ENCODE peak calls at places on chromosomes 3 and 15, in seven cellular contexts. U is uterus, D is tibial nerve, C is A549, I is stomach, X is HCT116, M is adrenal gland. H is an unnamed sample.

GRCh38 chr3:197942956-197943556 is 6.9 kb upstream of the RPL35A start:
- DNase-seq in M (no peak), U (no peak), X (peak; percentile 61), I (no peak), D (peak; percentile 21), C (no peak), H (peak; percentile 65)

GRCh38 chr15:45205192-45205591 is 17.4 kb upstream of the SHF start:
- DNase-seq in M (peak; percentile 42), C (peak; percentile 55), D (peak; percentile 38), X (peak; percentile 58), U (no peak), I (peak; percentile 79), H (peak; percentile 81)

GRCh38 chr3:90035643-90036042 is 928.2 kb downstream of the EPHA3 start:
- DNase-seq in I (no peak), D (no peak), M (no peak), C (no peak), U (no peak), X (no peak), H (no peak)

GRCh38 chr15:50112488-50113186 is 6.4 kb downstream of the ATP8B4 start:
- DNase-seq in D (no peak), I (no peak), M (no peak), U (no peak), X (no peak), C (no peak), H (no peak)

GRCh38 chr3:36700537-36701248 is 63.7 kb downstream of the DCLK3 start:
- DNase-seq in M (peak; percentile 37), C (peak; percentile 47), U (peak; percentile 53), I (no peak), X (peak; percentile 33), D (peak; percentile 57), H (peak; percentile 58)

GRCh38 chr3:16124636-16125035 is 49.8 kb upstream of the GALNT15 start:
- DNase-seq in D (no peak), X (no peak), I (no peak), M (no peak), C (no peak), U (no peak), H (no peak)

GRCh38 chr15:62099171-62099601 is 32.4 kb downstream of the C2CD4A start:
- DNase-seq in M (no peak), U (no peak), C (no peak), D (no peak), I (no peak), X (no peak), H (no peak)

GRCh38 chr3:113890256-113890900 is 51.8 kb downstream of the GRAMD1C start:
- DNase-seq in M (no peak), C (no peak), X (no peak), I (no peak), U (no peak), D (no peak), H (peak; percentile 2)

GRCh38 chr15:40044717-40045571 is 6.0 kb upstream of the SRP14 start:
- DNase-seq in U (peak; percentile 88), C (peak; percentile 84), D (peak; percentile 82), M (peak; percentile 86), I (peak; percentile 91), X (peak; percentile 46), H (peak; percentile 88)

GRCh38 chr3:150324825-150325224 is 83.3 kb upstream of the TSC22D2 start:
- DNase-seq in C (no peak), U (no peak), M (no peak), D (no peak), I (no peak), X (no peak), H (peak; percentile 11)

GRCh38 chr3:56122911-56123310 is 345.4 kb downstream of the ERC2 start:
- DNase-seq in M (no peak), X (no peak), C (no peak), I (no peak), U (no peak), D (no peak), H (no peak)

GRCh38 chr3:133662256-133662773 is 574 bp upstream of the TOPBP1 start:
- DNase-seq in M (no peak), C (no peak), U (no peak), X (no peak), I (no peak), D (no peak), H (peak; percentile 69)

GRCh38 chr3:49928511-49929017 is 1.0 kb downstream of the MON1A start:
- DNase-seq in M (no peak), X (no peak), C (no peak), I (no peak), U (no peak), D (no peak), H (no peak)

GRCh38 chr3:119658994-119659393 is 1.4 kb downstream of the POPDC2 start:
- DNase-seq in U (no peak), X (no peak), D (no peak), M (no peak), I (no peak), C (no peak), H (no peak)

GRCh38 chr3:39707314-39707909 is 102.0 kb upstream of the MYRIP start:
- DNase-seq in X (peak; percentile 29), M (peak; percentile 17), I (no peak), U (no peak), C (peak; percentile 30), D (peak; percentile 53), H (peak; percentile 52)

DNA sequence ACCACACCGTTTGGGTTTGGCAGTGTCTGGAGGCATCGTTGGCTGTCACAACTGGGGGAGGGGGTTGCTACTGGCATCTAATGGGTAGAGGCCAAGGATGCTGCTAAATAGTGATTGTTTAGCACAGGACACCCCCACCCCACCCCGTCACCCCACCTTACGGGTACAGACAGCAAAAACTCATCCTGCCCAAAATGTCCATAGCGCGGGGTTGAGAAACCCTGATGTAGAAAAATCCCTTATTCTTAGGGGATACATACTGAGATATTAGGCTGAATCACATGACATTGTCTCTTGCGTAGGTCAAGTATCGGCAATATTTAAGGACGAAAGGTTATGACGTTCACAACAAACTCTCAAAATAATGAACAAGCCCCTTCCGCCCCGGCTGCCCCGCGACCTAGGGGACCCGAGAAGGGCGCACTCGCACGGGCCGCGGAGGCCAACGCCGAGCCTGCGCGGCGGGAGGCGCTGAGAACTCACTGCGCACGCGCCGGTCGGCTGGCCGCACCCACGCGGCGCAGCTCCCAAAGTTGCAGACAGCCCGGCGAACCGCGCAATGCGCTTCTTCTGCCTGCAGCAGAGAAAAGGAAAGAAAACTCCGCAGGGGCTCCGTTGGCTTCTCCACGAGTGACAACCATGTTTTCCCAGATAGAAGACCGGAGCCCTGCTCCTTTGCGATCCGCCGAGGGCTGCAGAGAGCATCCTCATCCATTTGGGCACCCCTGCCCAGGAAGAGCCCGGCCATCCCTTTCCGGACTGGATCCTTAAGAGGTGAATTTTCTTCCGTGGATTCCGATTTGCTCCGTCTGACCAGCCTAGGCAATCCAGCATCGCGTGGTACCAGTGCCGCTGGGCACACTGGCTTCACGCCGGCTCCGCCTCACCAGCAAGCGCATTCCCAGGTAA is 136.8 kb upstream of the CCDC54 start:
- DNase-seq in X (peak; percentile 47), I (peak; percentile 69), M (peak; percentile 75), D (peak; percentile 44), C (peak; percentile 70), U (peak; percentile 82), H (peak; percentile 90)
- TF ChIP-seq POLR2A in X (peak; percentile 35), I (no peak), M (peak; percentile 34), D (peak; percentile 70), C (peak; percentile 76), U (peak; percentile 45), H (peak; percentile 36)

DNA sequence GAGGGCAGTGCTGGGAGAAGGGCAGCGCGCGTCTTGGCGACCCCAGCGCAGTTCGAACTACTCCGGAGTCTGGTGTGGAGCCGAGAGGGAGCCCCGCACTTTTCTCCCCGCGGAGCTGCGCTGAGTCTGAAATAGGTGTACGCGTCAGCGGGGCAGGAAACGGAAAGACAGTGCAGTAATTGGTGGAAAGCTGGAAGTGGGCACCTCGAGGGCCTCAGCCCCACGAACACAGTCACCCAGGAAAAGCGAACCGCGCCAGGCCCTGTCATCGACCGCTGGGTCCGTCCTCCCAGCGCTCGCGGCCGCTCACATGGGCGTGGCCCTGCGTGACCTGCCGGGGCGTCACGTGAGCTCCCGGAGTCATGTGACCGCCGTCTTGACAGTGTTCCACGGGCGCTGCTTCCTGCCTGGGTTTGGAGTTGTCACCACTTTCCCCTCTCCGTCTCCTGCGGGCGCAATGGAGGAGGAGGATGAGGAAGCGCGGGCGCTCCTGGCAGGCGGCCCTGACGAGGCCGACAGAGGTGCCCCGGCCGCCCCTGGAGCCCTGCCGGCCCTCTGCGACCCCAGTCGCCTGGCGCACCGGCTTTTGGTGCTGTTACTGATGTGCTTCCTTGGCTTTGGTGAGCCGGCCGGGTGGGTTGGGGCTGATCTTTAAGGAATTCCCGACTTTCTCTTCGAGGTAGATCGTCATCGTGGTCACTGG is at the start of gene MFSD1:
- DNase-seq in M (peak; percentile 95), C (peak; percentile 87), X (peak; percentile 70), I (peak; percentile 95), D (peak; percentile 97), U (peak; percentile 93), H (peak; percentile 95)
- TF ChIP-seq POLR2A in M (peak; percentile 69), C (peak; percentile 76), X (no peak), I (no peak), D (peak; percentile 78), U (peak; percentile 44), H (peak; percentile 90)

DNA sequence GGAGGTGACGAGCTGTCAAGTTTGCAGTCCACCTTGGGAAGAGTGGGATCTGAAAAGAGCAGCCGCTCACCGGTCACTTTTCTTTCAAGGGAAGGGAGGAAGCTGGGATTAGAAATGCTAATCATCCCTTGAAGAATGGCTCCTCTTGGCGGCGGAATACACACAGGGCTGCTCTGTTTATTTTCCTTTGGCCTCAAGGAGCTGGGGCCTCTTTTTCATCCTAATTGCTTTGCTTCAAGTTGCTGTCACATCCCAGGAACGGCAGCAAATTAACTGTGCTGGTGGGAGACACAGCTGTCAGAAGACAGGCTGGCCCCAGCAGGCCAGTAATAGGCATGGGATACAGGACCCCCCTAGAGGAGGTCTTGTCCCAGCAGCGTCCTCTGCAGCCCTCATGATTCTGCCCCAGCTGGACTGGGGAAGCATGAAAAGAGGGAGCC is 6.7 kb downstream of the KBTBD13 start:
- DNase-seq in C (no peak), M (no peak), I (no peak), D (no peak), X (no peak), U (no peak), H (no peak)
- TF ChIP-seq POLR2A in C (no peak), M (no peak), I (no peak), D (no peak), X (no peak), U (no peak), H (no peak)

GRCh38 chr15:90934949-90935751 is at the start of gene UNC45A:
- DNase-seq in M (peak; percentile 93), I (peak; percentile 97), U (peak; percentile 91), C (peak; percentile 95), X (peak; percentile 76), D (peak; percentile 89), H (peak; percentile 94)
- TF ChIP-seq POLR2A in M (no peak), I (no peak), U (peak; percentile 51), C (peak; percentile 66), X (peak; percentile 67), D (peak; percentile 79), H (peak; percentile 30)

GRCh38 chr3:48240711-48241491 is at the start of gene ZNF589:
- DNase-seq in X (peak; percentile 89), C (peak; percentile 90), I (peak; percentile 97), M (peak; percentile 92), D (peak; percentile 82), U (peak; percentile 90), H (peak; percentile 94)
- TF ChIP-seq POLR2A in X (peak; percentile 88), C (peak; percentile 90), I (no peak), M (peak; percentile 75), D (peak; percentile 81), U (peak; percentile 56), H (peak; percentile 81)

H was measured in erythroblast.